ENCODE peak calls at places on chromosomes 5 and 9, in eight cellular contexts. B is MM.1S, O is nephron progenitor cell, U is lung, P is tibial artery, E is uterus, Q is left ventricle myocardium inferior, A is upper lobe of left lung. M is an unnamed sample.

GRCh38 chr5:113606298-113607134 is 93.0 kb downstream of the YTHDC2 start:
- DNase-seq in B (peak; percentile 63), O (peak; percentile 62), U (peak; percentile 36), P (peak; percentile 41), E (peak; percentile 25), Q (no peak), A (no peak), M (peak; percentile 66)

GRCh38 chr5:111439473-111440075 is 72.8 kb downstream of the STARD4 start:
- DNase-seq in B (no peak), O (no peak), U (no peak), P (no peak), E (no peak), Q (no peak), A (no peak), M (no peak)

GRCh38 chr5:40797273-40798011 is 732 bp downstream of the PRKAA1 start:
- DNase-seq in B (peak; percentile 76), O (peak; percentile 80), U (peak; percentile 73), P (peak; percentile 71), E (peak; percentile 70), Q (peak; percentile 82), A (peak; percentile 84), M (peak; percentile 75)

GRCh38 chr9:75604661-75605060 is 285.8 kb upstream of the PCSK5 start:
- DNase-seq in B (no peak), O (no peak), U (no peak), P (no peak), E (no peak), Q (no peak), A (no peak), M (no peak)

GRCh38 chr5:112614986-112615385 is 122.7 kb upstream of the APC start:
- DNase-seq in B (no peak), O (no peak), U (no peak), P (no peak), E (no peak), Q (no peak), A (no peak), M (no peak)

GRCh38 chr5:43313854-43314457 is 744 bp upstream of the HMGCS1 start:
- DNase-seq in B (peak; percentile 18), O (no peak), U (no peak), P (no peak), E (peak; percentile 14), Q (no peak), A (no peak), M (no peak)

GRCh38 chr5:139658501-139658927 is 10.4 kb downstream of the CXXC5 start:
- DNase-seq in B (no peak), O (no peak), U (no peak), P (no peak), E (no peak), Q (no peak), A (peak; percentile 53), M (no peak)

GRCh38 chr5:180491496-180491895 is 2.7 kb upstream of the CNOT6 start:
- DNase-seq in B (no peak), O (no peak), U (no peak), P (no peak), E (no peak), Q (no peak), A (no peak), M (no peak)

GRCh38 chr5:59810041-59810440 is 83.5 kb downstream of the PDE4D start:
- DNase-seq in B (peak; percentile 70), O (peak; percentile 79), U (peak; percentile 67), P (peak; percentile 70), E (peak; percentile 68), Q (peak; percentile 68), A (peak; percentile 76), M (peak; percentile 73)

GRCh38 chr9:129125478-129125877 is 14.3 kb downstream of the PTPA start:
- DNase-seq in B (no peak), O (no peak), U (no peak), P (no peak), E (no peak), Q (no peak), A (no peak), M (no peak)

GRCh38 chr9:127313042-127313560 is 48.5 kb downstream of the GARNL3 start:
- DNase-seq in B (no peak), O (no peak), U (no peak), P (no peak), E (no peak), Q (no peak), A (no peak), M (no peak)

GRCh38 chr9:971901-972511 is 4.4 kb upstream of the DMRT3 start:
- DNase-seq in B (no peak), O (peak; percentile 78), U (no peak), P (no peak), E (no peak), Q (no peak), A (no peak), M (peak; percentile 18)

GRCh38 chr5:96538831-96539250 is 105.8 kb upstream of the PCSK1 start:
- DNase-seq in B (no peak), O (no peak), U (no peak), P (no peak), E (no peak), Q (no peak), A (no peak), M (no peak)

GRCh38 chr5:136028782-136029742 is at the start of gene TGFBI:
- DNase-seq in B (no peak), O (peak; percentile 79), U (peak; percentile 60), P (peak; percentile 76), E (peak; percentile 70), Q (peak; percentile 82), A (peak; percentile 70), M (peak; percentile 70)

GRCh38 chr5:111681414-111681790 is 75.6 kb downstream of the NREP start:
- DNase-seq in B (no peak), O (no peak), U (no peak), P (no peak), E (no peak), Q (no peak), A (no peak), M (no peak)

GRCh38 chr9:132571806-132572600 is 10.4 kb upstream of the BARHL1 start:
- DNase-seq in B (no peak), O (no peak), U (no peak), P (no peak), E (no peak), Q (no peak), A (no peak), M (no peak)

GRCh38 chr5:112694853-112695709 is 42.6 kb upstream of the APC start:
- DNase-seq in B (no peak), O (no peak), U (no peak), P (no peak), E (no peak), Q (no peak), A (no peak), M (no peak)

GRCh38 chr5:134249469-134250379 is 23.9 kb upstream of the PPP2CA start:
- DNase-seq in B (no peak), O (no peak), U (peak; percentile 30), P (peak; percentile 36), E (peak; percentile 39), Q (no peak), A (peak; percentile 51), M (no peak)

GRCh38 chr5:139425497-139425896 is 13.8 kb downstream of the DNAJC18 start:
- DNase-seq in B (no peak), O (no peak), U (no peak), P (no peak), E (no peak), Q (no peak), A (no peak), M (no peak)

DNA sequence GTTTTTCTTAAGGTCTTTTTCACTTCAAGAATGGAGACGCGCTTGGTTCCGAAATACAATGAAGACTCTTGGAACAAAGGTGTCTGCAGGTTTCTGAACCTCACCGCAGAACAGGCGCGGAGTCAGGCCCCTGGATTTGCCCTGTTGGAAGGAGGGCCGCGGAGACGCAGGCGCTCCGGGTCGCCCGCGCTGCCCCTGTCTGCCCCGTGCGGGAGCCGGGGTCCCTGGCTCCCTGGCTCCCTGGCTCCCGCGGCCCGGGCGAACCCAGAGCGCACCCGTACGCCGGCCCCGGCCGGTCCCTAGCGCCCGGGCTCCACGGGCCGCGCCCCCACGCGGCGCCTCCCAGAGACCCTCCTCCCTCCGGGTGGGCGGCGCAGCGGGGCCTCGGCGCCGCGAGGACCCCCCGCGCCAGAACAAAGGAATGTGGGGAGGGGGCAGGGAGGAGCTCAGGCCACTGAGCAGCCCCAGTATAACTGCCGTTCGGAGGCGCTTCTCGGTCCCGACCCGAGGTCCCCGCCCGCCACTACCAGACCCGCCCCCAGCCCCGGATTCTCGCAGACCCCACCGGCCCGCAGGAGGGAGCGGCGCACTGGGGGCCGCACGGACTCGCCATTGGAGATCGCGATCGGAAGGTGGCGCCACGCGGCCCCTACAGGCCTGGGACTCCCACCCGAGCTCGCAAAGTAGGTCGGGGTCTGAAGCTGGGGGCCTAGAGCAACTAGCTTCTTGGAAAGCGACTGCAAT is 2.4 kb downstream of the NFIL3 start:
- DNase-seq in B (peak; percentile 43), O (peak; percentile 80), U (no peak), P (no peak), E (peak; percentile 38), Q (peak; percentile 46), A (peak; percentile 45), M (peak; percentile 67)
- TF ChIP-seq CTCF in B (peak; percentile 47), O (peak; percentile 31), U (peak; percentile 4), P (no peak), E (peak; percentile 37), Q (peak; percentile 42), A (peak; percentile 24), M (no peak)

GRCh38 chr5:149730620-149731331 is 666 bp downstream of the PPARGC1B start:
- DNase-seq in B (peak; percentile 52), O (peak; percentile 63), U (no peak), P (peak; percentile 35), E (peak; percentile 41), Q (peak; percentile 65), A (peak; percentile 49), M (peak; percentile 46)
- TF ChIP-seq CTCF in B (peak; percentile 16), O (no peak), U (no peak), P (no peak), E (no peak), Q (peak; percentile 20), A (no peak), M (no peak)

GRCh38 chr5:173288632-173289031 is 39.6 kb downstream of the STC2 start:
- DNase-seq in B (no peak), O (no peak), U (no peak), P (no peak), E (no peak), Q (no peak), A (no peak), M (no peak)

GRCh38 chr5:173290477-173291131 is 37.6 kb downstream of the STC2 start:
- DNase-seq in B (no peak), O (no peak), U (no peak), P (no peak), E (no peak), Q (no peak), A (no peak), M (no peak)

GRCh38 chr5:173289372-173289771 is 38.8 kb downstream of the STC2 start:
- DNase-seq in B (no peak), O (no peak), U (no peak), P (no peak), E (no peak), Q (no peak), A (no peak), M (no peak)

GRCh38 chr5:173283318-173284288 is 44.6 kb downstream of the STC2 start:
- DNase-seq in B (peak; percentile 93), O (peak; percentile 87), U (peak; percentile 61), P (peak; percentile 49), E (peak; percentile 55), Q (peak; percentile 82), A (peak; percentile 84), M (peak; percentile 85)

GRCh38 chr5:173287086-173287485 is 41.1 kb downstream of the STC2 start:
- DNase-seq in B (peak; percentile 48), O (no peak), U (no peak), P (no peak), E (no peak), Q (no peak), A (no peak), M (no peak)
- TF ChIP-seq CTCF in B (no peak), O (no peak), U (no peak), P (no peak), E (no peak), Q (no peak), A (no peak), M (no peak)

GRCh38 chr5:66807743-66808142 is 211.6 kb downstream of the MAST4 start:
- DNase-seq in B (no peak), O (no peak), U (no peak), P (no peak), E (no peak), Q (no peak), A (no peak), M (no peak)
- TF ChIP-seq CTCF in B (no peak), O (no peak), U (no peak), P (no peak), E (peak; percentile 46), Q (peak; percentile 54), A (no peak), M (no peak)